ENCODE peak calls at places on chromosomes 11 and 22, in seven cellular contexts. U is mesenchymal stem cell, V is mesendoderm, P is neuronal stem cell, H is H1, N is H9, J is trophoblast cell. W is an unnamed sample.

GRCh38 chr11:95095858-95096587 is 6.4 kb downstream of the ENDOD1 start:
- DNase-seq in H (no peak), P (no peak), V (no peak), U (peak), N (no peak), J (no peak), W (peak)

GRCh38 chr22:31082606-31083376 is 1.7 kb downstream of the SMTN start:
- DNase-seq in P (no peak), U (peak), H (no peak), N (peak), J (peak), V (peak), W (peak)

GRCh38 chr11:57349491-57350274 is 11.5 kb downstream of the P2RX3 start:
- DNase-seq in U (peak), V (peak), P (peak), H (no peak), J (peak), N (peak), W (peak)

GRCh38 chr22:17945851-17946690 is 78.3 kb downstream of the MICAL3 start:
- DNase-seq in N (no peak), H (no peak), J (no peak), P (no peak), U (no peak), V (peak), W (no peak)

GRCh38 chr22:33871935-33872334 is 48.3 kb downstream of the LARGE1 start:
- DNase-seq in V (no peak), J (no peak), N (no peak), U (no peak), P (no peak), H (no peak), W (peak)

GRCh38 chr11:122344281-122344680 is 228.3 kb upstream of the BLID start:
- DNase-seq in U (peak), P (no peak), H (no peak), N (no peak), J (no peak), V (no peak), W (peak)

GRCh38 chr22:46085831-46086576 is 64.3 kb upstream of the PPARA start:
- DNase-seq in N (no peak), J (peak), H (no peak), P (no peak), V (no peak), U (no peak), W (no peak)

GRCh38 chr11:64868904-64869570 is 9.4 kb downstream of the EHD1 start:
- DNase-seq in H (no peak), V (no peak), N (no peak), P (no peak), J (peak), U (peak), W (peak)

GRCh38 chr11:63769044-63769718 is 606 bp upstream of the ZFTA start:
- DNase-seq in J (peak), H (no peak), U (peak), N (no peak), V (no peak), P (peak), W (no peak)

GRCh38 chr11:60960405-60960804 is 8.4 kb upstream of the SLC15A3 start:
- DNase-seq in J (peak), H (no peak), P (no peak), V (no peak), N (no peak), U (no peak), W (no peak)

GRCh38 chr11:22190827-22191463 is 1.9 kb upstream of the ANO5 start:
- DNase-seq in P (no peak), N (no peak), V (no peak), J (no peak), U (no peak), H (no peak), W (no peak)

GRCh38 chr11:82719316-82719715 is 14.3 kb downstream of the FAM181B start:
- DNase-seq in J (no peak), P (no peak), H (no peak), N (no peak), V (peak), U (no peak), W (no peak)

GRCh38 chr22:19621372-19622060 is 92.8 kb upstream of the SEPTIN5 start:
- DNase-seq in J (no peak), H (no peak), V (peak), P (no peak), U (no peak), N (no peak), W (no peak)

GRCh38 chr22:38832005-38832978 is 11.5 kb downstream of the NPTXR start:
- DNase-seq in N (no peak), J (no peak), V (no peak), P (no peak), U (no peak), H (no peak), W (no peak)

GRCh38 chr11:96014234-96014633 is 90.3 kb upstream of the MTMR2 start:
- DNase-seq in J (peak), U (peak), V (peak), P (peak), H (no peak), N (no peak), W (peak)

GRCh38 chr11:110298298-110298765 is 1.9 kb upstream of the RDX start:
- DNase-seq in V (peak), H (no peak), P (no peak), J (peak), N (no peak), U (no peak), W (no peak)

GRCh38 chr11:69231466-69232018 is 62.4 kb upstream of the MYEOV start:
- DNase-seq in V (no peak), N (peak), H (no peak), U (no peak), P (no peak), J (no peak), W (no peak)

GRCh38 chr22:36790648-36791047 is 14.7 kb upstream of the IFT27 start:
- DNase-seq in U (no peak), P (no peak), N (no peak), H (no peak), V (peak), J (peak), W (no peak)

GRCh38 chr11:118938491-118939411 is 13.0 kb upstream of the BCL9L start:
- DNase-seq in V (no peak), U (peak), H (no peak), J (no peak), N (no peak), P (no peak), W (peak)

GRCh38 chr22:40955516-40955915 is 4.3 kb downstream of the RBX1 start:
- DNase-seq in H (no peak), J (peak), U (peak), V (no peak), N (no peak), P (no peak), W (peak)

GRCh38 chr22:19526702-19527111 is 2.5 kb upstream of the CLDN5 start:
- DNase-seq in H (no peak), U (no peak), J (no peak), N (no peak), V (no peak), P (no peak), W (no peak)

GRCh38 chr11:95788921-95789505 is 569 bp downstream of the FAM76B start:
- DNase-seq in U (peak), V (peak), N (peak), H (peak), J (peak), P (peak), W (peak)

GRCh38 chr11:115552151-115552550 is 47.9 kb upstream of the CADM1 start:
- DNase-seq in N (no peak), V (no peak), H (no peak), J (no peak), U (no peak), P (no peak), W (no peak)
- H2BK5ac ChIP-seq in N (no peak), V (no peak), H (no peak), J (no peak), U (no peak), P (no peak), W (no peak)

DNA sequence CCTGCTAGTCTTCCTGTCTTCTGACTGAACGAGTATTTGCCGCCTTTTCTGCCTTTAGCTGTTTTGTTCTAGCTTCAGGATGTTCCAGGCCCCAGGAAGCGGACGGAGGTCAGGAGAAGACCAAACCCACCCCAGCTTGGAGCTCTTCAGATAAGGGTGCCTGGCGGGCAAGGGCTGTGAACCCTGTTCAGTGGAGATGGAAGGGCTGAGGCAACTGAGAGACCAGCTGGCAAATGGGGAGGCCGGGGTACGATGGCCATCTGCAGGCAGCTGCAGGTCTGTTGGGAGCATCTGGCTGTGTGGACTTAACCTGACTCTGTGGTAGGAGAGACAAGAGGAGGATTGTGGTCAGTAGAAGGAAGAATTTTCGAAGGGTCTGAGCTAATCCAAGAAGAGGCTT is 95.6 kb downstream of the CHST1 start:
- DNase-seq in N (no peak), V (no peak), H (no peak), J (no peak), P (no peak), U (no peak), W (no peak)
- H4K8ac ChIP-seq in N (no peak), V (no peak), H (no peak), J (no peak), P (no peak), U (no peak), W (no peak)

GRCh38 chr11:9708544-9708943 is 44.7 kb downstream of the SWAP70 start:
- DNase-seq in U (peak), P (no peak), J (no peak), V (no peak), H (no peak), N (no peak), W (peak)
- H2BK5ac ChIP-seq in U (no peak), P (no peak), J (no peak), V (no peak), H (no peak), N (no peak), W (no peak)

GRCh38 chr11:1400168-1401000 is 10.7 kb downstream of the BRSK2 start:
- DNase-seq in V (no peak), P (no peak), J (no peak), U (no peak), N (no peak), H (no peak), W (no peak)

GRCh38 chr11:1401001-1401445 is 11.3 kb downstream of the BRSK2 start:
- DNase-seq in H (no peak), U (no peak), N (no peak), V (no peak), P (no peak), J (no peak), W (no peak)

GRCh38 chr11:1397862-1398505 is 8.2 kb downstream of the BRSK2 start:
- DNase-seq in H (no peak), N (no peak), V (no peak), J (no peak), P (no peak), U (no peak), W (no peak)

GRCh38 chr11:1398506-1399235 is 8.9 kb downstream of the BRSK2 start:
- DNase-seq in J (no peak), H (no peak), V (no peak), N (no peak), U (no peak), P (no peak), W (no peak)

DNA sequence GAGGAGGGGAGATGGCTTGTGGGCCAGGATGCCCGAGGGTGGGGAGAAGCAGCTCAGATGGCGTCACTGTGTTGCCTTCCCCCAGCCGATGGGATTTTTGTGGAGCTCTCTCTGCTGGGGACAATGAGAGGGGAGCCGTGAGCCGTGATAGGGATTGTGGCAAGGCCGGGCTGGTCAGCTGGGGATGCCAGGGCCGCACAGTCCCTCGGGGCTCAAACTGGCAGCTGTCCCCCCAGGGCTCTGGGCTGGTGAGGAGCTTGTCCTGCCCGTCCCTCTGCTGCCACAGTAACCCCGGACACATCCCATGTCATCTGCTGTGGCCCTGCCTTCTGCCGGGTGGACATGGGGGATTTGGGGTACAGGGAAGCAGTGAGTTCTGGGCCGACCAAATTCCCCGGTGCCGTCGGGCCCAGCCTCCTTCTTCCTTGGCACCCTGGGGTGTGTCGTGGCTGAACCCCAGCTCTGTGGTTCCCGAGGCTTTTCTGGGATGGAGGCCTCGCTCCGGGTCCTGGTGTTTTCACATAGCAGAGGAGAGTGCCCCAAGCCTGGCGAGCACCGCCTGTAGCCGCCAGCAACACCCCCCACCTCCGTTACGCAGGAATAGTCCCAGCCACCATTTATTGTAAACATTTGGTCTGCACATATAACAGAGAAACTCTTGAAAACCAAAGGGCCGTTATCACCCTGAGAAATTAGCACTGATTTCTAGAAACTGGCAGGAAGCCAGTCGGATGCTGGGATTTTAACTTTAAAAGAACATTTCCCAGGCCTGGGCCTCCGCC is 9.8 kb downstream of the BRSK2 start:
- DNase-seq in P (no peak), V (no peak), U (no peak), H (no peak), N (no peak), J (no peak), W (no peak)
- H4K8ac ChIP-seq in P (peak), V (no peak), U (no peak), H (no peak), N (no peak), J (no peak), W (no peak)

GRCh38 chr11:100689141-100689540 is 2.1 kb downstream of the ARHGAP42 start:
- DNase-seq in V (peak), H (no peak), U (no peak), N (no peak), P (no peak), J (no peak), W (no peak)
- H2BK5ac ChIP-seq in V (no peak), H (no peak), U (no peak), N (no peak), P (no peak), J (no peak), W (no peak)

GRCh38 chr11:66676279-66676919 is 1.3 kb downstream of the RBM4B start:
- DNase-seq in P (no peak), J (no peak), H (no peak), N (no peak), V (no peak), U (no peak), W (no peak)
- H4K8ac ChIP-seq in P (no peak), J (no peak), H (peak), N (no peak), V (no peak), U (no peak), W (no peak)

GRCh38 chr22:25236417-25236816 is 17.0 kb downstream of the CRYBB2 start:
- DNase-seq in N (no peak), U (no peak), P (no peak), H (no peak), V (no peak), J (no peak), W (no peak)

GRCh38 chr22:25232301-25232700 is 12.9 kb downstream of the CRYBB2 start:
- DNase-seq in J (peak), N (no peak), V (peak), H (no peak), P (no peak), U (no peak), W (peak)

GRCh38 chr22:25237503-25237902 is 18.1 kb downstream of the CRYBB2 start:
- DNase-seq in P (no peak), U (no peak), J (no peak), N (peak), H (no peak), V (no peak), W (no peak)

GRCh38 chr22:25235547-25236290 is 16.3 kb downstream of the CRYBB2 start:
- DNase-seq in N (peak), J (peak), H (peak), P (peak), U (peak), V (peak), W (peak)
- H2BK5ac ChIP-seq in N (no peak), J (no peak), H (no peak), P (peak), U (no peak), V (no peak), W (no peak)

GRCh38 chr11:124612045-124612444 is 817 bp downstream of the PANX3 start:
- DNase-seq in P (no peak), V (no peak), H (no peak), N (no peak), J (no peak), U (no peak), W (no peak)
- H4K8ac ChIP-seq in P (no peak), V (no peak), H (no peak), N (no peak), J (no peak), U (no peak), W (no peak)

DNA sequence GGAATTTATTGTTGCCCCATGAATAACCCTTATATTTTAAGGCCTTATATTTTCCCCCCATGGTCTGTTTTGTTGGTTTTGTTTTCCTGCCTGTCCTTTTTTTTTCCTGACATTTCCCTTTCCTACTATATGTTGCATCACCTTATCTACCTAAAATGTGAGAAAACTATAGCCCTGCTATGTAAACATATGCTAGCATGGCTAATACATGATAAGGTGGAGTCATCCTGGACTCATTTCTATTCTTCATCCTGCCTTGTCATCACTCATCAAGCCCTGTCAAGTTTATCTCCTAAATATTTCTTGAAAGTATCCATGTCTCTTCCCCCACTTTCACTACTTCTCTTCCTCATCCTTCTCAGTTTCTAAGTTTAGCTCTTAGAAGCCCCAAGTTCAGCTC is 2168.8 kb upstream of the RAG2 start:
- DNase-seq in U (no peak), H (no peak), N (no peak), J (no peak), P (no peak), V (no peak), W (no peak)
- H2BK5ac ChIP-seq in U (no peak), H (no peak), N (no peak), J (no peak), P (no peak), V (no peak), W (no peak)

W was measured in IMR-90.